ENCODE peak calls at places on chromosomes 11 and 22, in eight cellular contexts. U, Z, A, X, K, O, L and I are unnamed samples.

GRCh38 chr11:125069796-125070195 is 6.7 kb downstream of the SLC37A2 start:
- DNase-seq in O (no peak), Z (no peak), U (no peak), L (no peak), A (no peak), X (no peak), K (no peak), I (no peak)

GRCh38 chr11:72812604-72812967 is 1.6 kb upstream of the ATG16L2 start:
- DNase-seq in Z (no peak), U (peak), A (no peak), O (no peak), L (no peak), K (no peak), X (no peak), I (no peak)

GRCh38 chr22:29011868-29012428 is 49.7 kb downstream of the C22orf31 start:
- DNase-seq in Z (no peak), O (no peak), K (no peak), L (no peak), U (no peak), X (no peak), A (no peak), I (no peak)

GRCh38 chr11:3191586-3192324 is 26.6 kb upstream of the OSBPL5 start:
- DNase-seq in O (no peak), K (no peak), L (no peak), A (no peak), Z (no peak), U (no peak), X (no peak), I (no peak)

GRCh38 chr11:2224254-2224653 is 46.1 kb downstream of the ASCL2 start:
- DNase-seq in X (no peak), L (no peak), K (no peak), O (no peak), Z (no peak), U (no peak), A (no peak), I (no peak)

GRCh38 chr11:100727410-100727809 is 40.3 kb downstream of the ARHGAP42 start:
- DNase-seq in O (peak), Z (no peak), U (no peak), L (no peak), K (no peak), A (no peak), X (peak), I (no peak)

GRCh38 chr11:43835104-43835503 is 45.5 kb upstream of the ALKBH3 start:
- DNase-seq in K (no peak), A (no peak), U (no peak), L (peak), O (peak), Z (no peak), X (peak), I (peak)

GRCh38 chr11:34274712-34275398 is 83.0 kb downstream of the ABTB2 start:
- DNase-seq in U (no peak), Z (peak), X (peak), O (peak), A (peak), L (no peak), K (no peak), I (peak)

GRCh38 chr11:72814831-72815618 is 814 bp downstream of the ATG16L2 start:
- DNase-seq in U (peak), K (peak), X (peak), A (no peak), O (peak), L (peak), Z (no peak), I (peak)

GRCh38 chr22:36185828-36186624 is 15.6 kb downstream of the APOL4 start:
- DNase-seq in A (no peak), L (no peak), K (no peak), X (no peak), Z (no peak), U (no peak), O (no peak), I (no peak)

GRCh38 chr11:121321614-121322243 is 29.2 kb downstream of the SC5D start:
- DNase-seq in L (peak), Z (no peak), U (peak), O (no peak), K (no peak), X (peak), A (no peak), I (peak)

GRCh38 chr11:124086447-124086846 is 28.8 kb upstream of the VWA5A start:
- DNase-seq in X (no peak), U (no peak), O (no peak), A (no peak), L (peak), K (no peak), Z (no peak), I (peak)

GRCh38 chr11:125101596-125101995 is 9.8 kb downstream of the TMEM218 start:
- DNase-seq in Z (no peak), K (no peak), L (no peak), U (no peak), X (no peak), A (no peak), O (no peak), I (no peak)

GRCh38 chr11:134330611-134331564 is 900 bp upstream of the GLB1L2 start:
- DNase-seq in X (no peak), K (no peak), L (no peak), A (no peak), O (no peak), Z (no peak), U (no peak), I (no peak)

GRCh38 chr11:2788751-2789140 is 89.0 kb upstream of the KCNQ1OT1 start:
- DNase-seq in U (no peak), K (no peak), A (no peak), O (no peak), Z (no peak), L (no peak), X (no peak), I (no peak)

GRCh38 chr11:83545494-83545893 is 259.3 kb upstream of the CCDC90B start:
- DNase-seq in A (no peak), U (no peak), O (no peak), K (no peak), L (no peak), X (no peak), Z (no peak), I (no peak)

GRCh38 chr11:12109591-12110196 is 696 bp upstream of the MICAL2 start:
- DNase-seq in A (no peak), O (no peak), K (no peak), L (no peak), X (no peak), U (no peak), Z (no peak), I (no peak)

GRCh38 chr11:8732748-8733241 is 50.2 kb downstream of the RPL27A start:
- DNase-seq in L (no peak), Z (no peak), A (no peak), X (peak), K (peak), U (no peak), O (peak), I (peak)

GRCh38 chr22:49815641-49816071 is 12.0 kb downstream of the BRD1 start:
- DNase-seq in U (no peak), O (peak), K (no peak), L (no peak), A (no peak), X (peak), Z (no peak), I (peak)

GRCh38 chr22:46092011-46092410 is 58.3 kb upstream of the PPARA start:
- DNase-seq in L (no peak), X (no peak), U (no peak), O (no peak), A (no peak), Z (no peak), K (no peak), I (no peak)

GRCh38 chr22:37599161-37599560 is 9.5 kb upstream of the GGA1 start:
- DNase-seq in X (no peak), K (no peak), L (no peak), A (no peak), U (no peak), Z (no peak), O (no peak), I (no peak)

GRCh38 chr22:45775062-45775461 is 103.4 kb downstream of the ATXN10 start:
- DNase-seq in U (no peak), X (no peak), Z (no peak), K (no peak), O (no peak), A (no peak), L (no peak), I (no peak)

GRCh38 chr22:31055322-31056159 is 25.6 kb upstream of the SMTN start:
- DNase-seq in Z (peak), K (peak), U (no peak), O (peak), A (peak), L (no peak), X (peak), I (peak)

DNA sequence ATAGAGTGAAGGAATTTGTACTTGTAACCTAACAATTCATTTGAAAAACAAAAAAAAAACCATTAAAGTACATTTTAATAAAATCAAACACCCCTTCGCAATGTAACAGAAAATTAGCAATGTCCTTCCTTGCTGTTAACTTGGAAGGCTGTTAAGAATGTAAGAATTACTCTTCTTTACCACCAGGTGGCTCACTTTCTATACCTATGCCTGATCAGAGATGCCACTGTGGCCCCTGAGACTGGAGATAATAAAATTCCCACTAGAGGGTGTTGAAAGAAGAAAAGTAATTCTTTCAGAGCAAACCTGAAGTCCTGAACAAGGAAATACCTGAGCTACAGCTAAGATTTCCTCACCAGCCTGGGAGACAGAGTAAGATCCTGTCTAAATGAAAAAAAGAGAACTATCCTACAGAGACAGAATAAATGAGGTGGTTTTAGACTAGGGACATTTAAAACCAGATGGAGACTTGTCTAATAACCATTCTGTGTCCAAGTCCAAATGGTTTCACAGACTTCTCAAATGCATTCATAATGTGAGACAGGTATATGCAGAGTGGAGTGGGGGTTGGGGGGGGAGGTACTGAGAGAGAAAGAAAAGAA is 1089.3 kb downstream of the FAM181B start:
- DNase-seq in O (peak), L (peak), K (peak), Z (no peak), A (peak), U (peak), X (peak), I (peak)
- TF ChIP-seq CTCF in O (peak), L (peak), K (peak), Z (peak), A (peak), U (peak), X (peak), I (peak)

DNA sequence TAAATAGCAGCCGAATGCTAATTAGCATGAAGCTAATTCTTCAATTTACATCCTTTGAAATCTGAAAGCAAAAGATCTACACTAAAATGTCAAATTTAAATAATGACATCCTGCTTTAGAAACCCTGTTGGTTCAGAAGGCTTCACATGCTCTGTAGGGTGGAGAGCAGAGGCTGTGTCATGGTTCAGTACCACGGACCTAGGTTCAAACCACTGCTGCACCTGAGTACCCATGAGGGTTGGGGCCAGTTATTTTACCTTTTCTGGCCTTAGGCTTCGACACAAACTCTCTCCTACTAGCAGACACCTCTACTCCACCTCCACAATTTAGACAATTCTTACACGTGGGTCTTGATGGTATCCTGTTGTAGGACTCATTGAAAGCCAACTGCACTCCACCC is 89.0 kb downstream of the RRAS2 start:
- DNase-seq in L (no peak), O (no peak), K (no peak), U (no peak), X (no peak), Z (no peak), A (no peak), I (no peak)
- H3K4me3 ChIP-seq in L (no peak), O (no peak), K (no peak), U (no peak), X (no peak), Z (no peak), A (no peak), I (no peak)

GRCh38 chr11:76010051-76010450 is 195.0 kb downstream of the UVRAG start:
- DNase-seq in L (no peak), K (no peak), Z (no peak), A (no peak), O (no peak), U (no peak), X (no peak), I (no peak)
- TF ChIP-seq CTCF in L (no peak), K (no peak), Z (no peak), A (no peak), O (no peak), U (no peak), X (no peak), I (no peak)

GRCh38 chr11:70435765-70436500 is 37.6 kb downstream of the CTTN start:
- DNase-seq in K (no peak), O (no peak), L (no peak), A (no peak), U (no peak), Z (no peak), X (no peak), I (no peak)
- H3K4me3 ChIP-seq in K (no peak), O (no peak), L (no peak), A (no peak), U (no peak), Z (no peak), X (no peak), I (no peak)

DNA sequence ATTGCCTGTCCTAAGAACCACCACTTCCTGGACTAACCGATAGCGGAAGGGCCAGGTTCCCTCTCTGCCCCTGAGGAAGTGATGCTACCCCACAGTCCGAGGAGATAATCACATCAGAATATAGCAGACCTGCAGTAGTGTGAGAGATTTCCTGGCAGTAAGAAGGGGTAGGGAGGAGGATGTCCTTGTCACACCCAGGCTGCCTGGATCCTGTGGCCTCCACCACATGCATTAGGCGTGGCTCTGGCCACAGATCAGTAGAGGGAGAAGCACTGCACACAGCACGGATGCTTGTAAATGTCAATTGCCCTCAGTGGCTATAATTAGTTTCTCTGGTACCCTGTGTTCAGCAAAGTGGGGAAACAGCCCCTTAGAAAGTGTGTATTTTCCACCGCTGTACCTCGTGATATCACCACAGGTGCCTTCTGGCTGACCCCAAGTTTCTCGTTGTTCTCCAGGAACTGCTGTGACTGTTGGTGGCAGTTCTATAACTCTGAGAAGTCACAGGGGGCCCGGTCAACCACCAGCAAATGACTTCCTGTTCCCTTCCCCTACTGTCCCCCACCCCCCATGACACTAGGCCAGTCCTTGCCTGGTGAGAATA is 61.8 kb downstream of the UBASH3B start:
- DNase-seq in K (no peak), Z (no peak), A (no peak), X (no peak), L (no peak), U (peak), O (no peak), I (no peak)
- TF ChIP-seq CTCF in K (no peak), Z (no peak), A (no peak), X (no peak), L (no peak), U (no peak), O (no peak), I (no peak)

GRCh38 chr22:42500836-42501179 is 18.8 kb downstream of the RRP7A start:
- DNase-seq in O (no peak), X (no peak), K (no peak), A (no peak), Z (no peak), U (no peak), L (no peak), I (no peak)
- H3K4me3 ChIP-seq in O (peak), X (no peak), K (no peak), A (peak), Z (peak), U (peak), L (no peak), I (peak)

GRCh38 chr22:17267661-17268330 is 48.6 kb upstream of the ADA2 start:
- DNase-seq in X (no peak), U (no peak), Z (no peak), K (no peak), L (no peak), O (no peak), A (no peak), I (no peak)

GRCh38 chr22:17269224-17269606 is 50.0 kb upstream of the ADA2 start:
- DNase-seq in A (no peak), Z (no peak), U (no peak), X (no peak), K (no peak), L (no peak), O (no peak), I (no peak)

GRCh38 chr22:17266261-17266971 is 47.2 kb upstream of the ADA2 start:
- DNase-seq in A (no peak), Z (no peak), O (no peak), U (no peak), X (no peak), L (peak), K (no peak), I (peak)

GRCh38 chr22:17269607-17270261 is 50.5 kb upstream of the ADA2 start:
- DNase-seq in X (no peak), Z (no peak), K (no peak), O (no peak), A (no peak), L (no peak), U (no peak), I (no peak)

DNA sequence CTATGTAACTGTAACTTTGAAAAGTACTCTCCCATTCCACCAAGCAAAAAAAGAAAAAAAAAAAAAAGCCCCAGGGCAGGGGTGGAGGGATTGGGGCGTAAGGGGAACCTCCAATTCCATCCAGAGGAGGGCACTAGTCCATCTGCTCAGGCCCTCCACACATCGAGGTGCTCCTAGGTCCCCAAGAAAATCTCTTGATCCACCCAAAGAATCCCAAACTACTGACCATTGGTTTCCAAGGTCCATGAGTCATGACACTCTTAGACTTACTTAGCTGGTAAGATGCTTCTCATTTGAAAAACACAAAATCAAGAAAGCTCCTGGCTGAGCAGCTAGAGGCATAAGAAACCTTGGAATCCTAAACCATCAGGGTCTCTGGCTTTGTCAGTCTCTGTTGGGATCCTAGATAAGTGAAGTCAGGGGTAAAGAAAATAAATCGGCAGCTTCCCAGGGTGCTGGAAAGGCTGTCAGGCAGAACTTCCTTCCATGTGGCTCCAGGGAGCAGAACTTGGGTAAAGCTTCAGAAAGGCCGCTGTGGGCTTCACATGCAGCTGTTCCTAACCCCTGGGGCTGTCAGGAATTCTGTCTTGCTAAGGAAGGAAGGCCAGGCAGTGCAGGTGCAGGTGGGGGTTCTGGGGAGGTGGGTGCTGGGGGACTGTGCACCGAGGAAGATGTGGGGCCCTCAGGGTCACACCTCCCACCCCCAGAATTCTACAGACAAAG is 49.4 kb upstream of the ADA2 start:
- DNase-seq in U (no peak), X (no peak), Z (no peak), K (no peak), A (no peak), O (no peak), L (no peak), I (no peak)
- TF ChIP-seq CTCF in U (peak), X (peak), Z (no peak), K (no peak), A (no peak), O (peak), L (peak), I (peak)

GRCh38 chr11:111772535-111772934 is 6.3 kb upstream of the PPP2R1B start:
- DNase-seq in K (no peak), X (no peak), O (no peak), U (no peak), Z (no peak), L (no peak), A (no peak), I (no peak)

GRCh38 chr11:111766834-111767142 is 599 bp upstream of the PPP2R1B start:
- DNase-seq in K (no peak), U (no peak), X (no peak), Z (no peak), A (no peak), L (no peak), O (no peak), I (no peak)

GRCh38 chr11:111765984-111766833 is at the start of gene PPP2R1B:
- DNase-seq in K (peak), A (peak), X (peak), L (peak), O (peak), U (peak), Z (no peak), I (peak)

GRCh38 chr11:111775024-111775710 is 9.0 kb upstream of the PPP2R1B start:
- DNase-seq in L (no peak), X (peak), O (no peak), A (no peak), Z (no peak), K (peak), U (no peak), I (peak)

DNA sequence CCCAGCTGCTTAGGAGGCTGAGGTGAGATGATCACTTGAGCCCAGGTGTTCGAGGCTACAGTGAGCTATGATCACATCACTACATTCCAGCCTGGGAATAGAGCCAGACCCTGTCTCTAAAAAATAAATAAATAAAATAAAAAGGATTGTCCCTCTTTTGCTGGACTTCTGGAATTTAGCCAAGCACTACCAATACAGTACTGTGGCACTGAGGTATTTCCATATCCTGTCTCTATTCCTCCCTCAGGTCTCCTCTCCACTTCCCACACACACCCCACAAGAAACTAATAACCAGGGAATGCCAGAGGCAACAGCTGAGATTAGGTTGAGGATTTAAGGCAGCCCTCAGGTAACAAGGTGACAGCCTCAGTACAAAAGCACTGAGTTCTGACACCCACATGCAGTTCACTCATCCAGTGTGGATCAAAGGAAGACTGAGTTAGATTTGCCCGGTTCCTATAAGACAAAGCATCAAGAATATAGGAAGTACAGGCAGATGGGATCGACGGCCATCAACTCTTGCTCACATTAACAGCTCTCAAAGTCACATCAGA is 4.5 kb upstream of the PPP2R1B start:
- DNase-seq in K (no peak), Z (no peak), O (no peak), L (no peak), A (no peak), U (no peak), X (no peak), I (no peak)
- H3K4me3 ChIP-seq in K (no peak), Z (no peak), O (no peak), L (no peak), A (no peak), U (no peak), X (no peak), I (no peak)